ENCODE peak calls at places on chromosomes 7 and 10, in seven cellular contexts. M is neuronal stem cell, P is IMR-90, C is H1, Q is mesenchymal stem cell, H is H9, U is trophoblast cell. V is an unnamed sample.

GRCh38 chr7:74380720-74381119 is 73.0 kb upstream of the GTF2IRD1 start:
- DNase-seq in U (peak; percentile 48), C (no peak), P (no peak), M (no peak), H (no peak), Q (no peak), V (peak; percentile 63)

GRCh38 chr7:32427769-32428291 is 62.4 kb downstream of the LSM5 start:
- DNase-seq in C (peak; percentile 87), P (peak; percentile 75), Q (peak; percentile 81), M (peak; percentile 93), H (peak; percentile 93), U (peak; percentile 96), V (peak; percentile 96)

GRCh38 chr10:79299397-79300370 is 47.6 kb upstream of the PPIF start:
- DNase-seq in H (no peak), U (peak; percentile 76), C (no peak), M (no peak), Q (peak; percentile 88), P (peak; percentile 90), V (peak; percentile 10)

GRCh38 chr10:47357131-47357582 is 9.0 kb downstream of the RBP3 start:
- DNase-seq in M (no peak), P (no peak), C (no peak), H (no peak), Q (no peak), U (no peak), V (no peak)

GRCh38 chr7:111987115-111987826 is 218.9 kb downstream of the DOCK4 start:
- DNase-seq in M (no peak), P (peak; percentile 71), Q (no peak), H (no peak), U (peak; percentile 29), C (no peak), V (peak; percentile 47)

GRCh38 chr7:13880789-13881188 is 108.7 kb downstream of the ETV1 start:
- DNase-seq in P (peak; percentile 91), H (no peak), U (no peak), C (no peak), M (no peak), Q (no peak), V (no peak)

GRCh38 chr10:34739915-34740314 is 75.2 kb downstream of the PARD3 start:
- DNase-seq in U (peak; percentile 35), Q (peak; percentile 87), H (peak; percentile 92), M (peak; percentile 76), C (peak; percentile 58), P (peak; percentile 91), V (peak; percentile 95)

GRCh38 chr10:79328147-79328701 is 19.0 kb upstream of the PPIF start:
- DNase-seq in M (no peak), C (no peak), Q (no peak), H (no peak), P (no peak), U (no peak), V (no peak)

GRCh38 chr7:131889572-131890150 is 333.2 kb upstream of the PODXL start:
- DNase-seq in C (no peak), Q (no peak), U (no peak), H (no peak), M (no peak), P (no peak), V (no peak)

GRCh38 chr10:27525819-27526218 is 21.7 kb downstream of the RAB18 start:
- DNase-seq in Q (peak; percentile 65), U (peak; percentile 31), M (no peak), C (no peak), P (peak; percentile 47), H (no peak), V (no peak)

GRCh38 chr7:43905209-43905946 is 1.0 kb downstream of the URGCP start:
- DNase-seq in M (no peak), P (no peak), Q (peak; percentile 20), H (peak; percentile 72), C (no peak), U (peak; percentile 78), V (peak; percentile 56)

GRCh38 chr7:1829111-1829510 is 159.0 kb downstream of the ELFN1 start:
- DNase-seq in M (no peak), Q (no peak), H (no peak), U (no peak), P (no peak), C (no peak), V (no peak)

GRCh38 chr7:24911213-24911603 is 68.8 kb downstream of the OSBPL3 start:
- DNase-seq in H (no peak), C (no peak), Q (no peak), U (no peak), P (no peak), M (no peak), V (no peak)

GRCh38 chr7:55065079-55065478 is 46.3 kb downstream of the EGFR start:
- DNase-seq in P (peak; percentile 99), M (no peak), Q (peak; percentile 99), H (no peak), U (peak; percentile 73), C (no peak), V (peak; percentile 63)

GRCh38 chr7:85023066-85023687 is 163.7 kb downstream of the SEMA3D start:
- DNase-seq in Q (peak; percentile 61), P (peak; percentile 58), C (no peak), H (no peak), M (peak; percentile 53), U (peak; percentile 85), V (peak; percentile 48)

GRCh38 chr10:97764519-97764931 is 7.3 kb downstream of the SFRP5 start:
- DNase-seq in M (no peak), C (no peak), H (no peak), Q (no peak), P (no peak), U (no peak), V (no peak)

GRCh38 chr10:95655571-95656290 is 780 bp downstream of the ALDH18A1 start:
- DNase-seq in P (peak; percentile 50), M (peak; percentile 20), C (no peak), H (no peak), U (peak; percentile 52), Q (peak; percentile 66), V (peak; percentile 41)

GRCh38 chr10:133441780-133442179 is 12.0 kb upstream of the SCART1 start:
- DNase-seq in U (no peak), H (no peak), P (no peak), M (no peak), C (no peak), Q (no peak), V (no peak)

GRCh38 chr7:133873187-133873586 is 254.0 kb upstream of the LRGUK start:
- DNase-seq in C (no peak), P (no peak), H (no peak), Q (no peak), U (no peak), M (no peak), V (no peak)

GRCh38 chr10:118272090-118272775 is 69.9 kb downstream of the FAM204A start:
- DNase-seq in Q (peak; percentile 73), U (no peak), H (no peak), C (no peak), M (no peak), P (peak; percentile 43), V (no peak)

GRCh38 chr10:102407641-102407943 is 11.0 kb downstream of the PSD start:
- DNase-seq in Q (no peak), H (no peak), P (no peak), M (no peak), U (no peak), C (no peak), V (no peak)

GRCh38 chr10:50576245-50576815 is 47.4 kb downstream of the SGMS1 start:
- DNase-seq in C (no peak), H (no peak), U (no peak), M (no peak), P (peak; percentile 49), Q (no peak), V (no peak)

GRCh38 chr7:18216270-18216669 is 188.6 kb upstream of the PRPS1L1 start:
- DNase-seq in C (no peak), M (no peak), P (no peak), U (no peak), Q (no peak), H (no peak), V (no peak)

GRCh38 chr7:18212308-18212707 is 184.7 kb upstream of the PRPS1L1 start:
- DNase-seq in C (no peak), P (no peak), Q (no peak), H (no peak), M (no peak), U (no peak), V (no peak)

GRCh38 chr7:18210788-18211187 is 183.1 kb upstream of the PRPS1L1 start:
- DNase-seq in Q (no peak), H (no peak), M (no peak), C (no peak), U (no peak), P (no peak), V (no peak)

GRCh38 chr7:18210382-18210781 is 182.7 kb upstream of the PRPS1L1 start:
- DNase-seq in H (no peak), P (no peak), C (no peak), U (no peak), M (no peak), Q (no peak), V (no peak)

DNA sequence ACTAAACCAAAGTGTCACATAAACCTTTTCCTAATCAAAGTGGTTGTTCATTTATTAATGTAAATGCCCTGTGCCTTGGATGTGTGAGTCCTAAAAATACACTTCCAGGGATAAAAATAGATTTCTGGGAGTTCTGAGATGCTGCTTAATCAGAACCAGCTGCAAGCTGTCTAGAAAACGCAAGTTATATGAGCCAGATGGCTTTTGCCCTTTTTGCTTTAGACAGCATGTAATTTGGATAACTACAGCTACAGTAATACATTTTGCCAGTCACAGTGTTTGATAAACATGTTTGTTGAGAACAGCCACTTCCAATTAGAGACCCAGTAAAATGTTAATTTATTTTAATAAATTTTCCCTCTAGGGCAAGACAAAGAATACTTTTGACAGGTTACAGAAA is 185.1 kb upstream of the PRPS1L1 start:
- DNase-seq in M (no peak), H (no peak), U (no peak), C (no peak), Q (peak; percentile 51), P (peak; percentile 30), V (no peak)
- H3K4me2 ChIP-seq in M (no peak overlapping the region), H (no peak overlapping the region), U (no peak overlapping the region), C (no peak overlapping the region), Q (no peak overlapping the region), P (no peak overlapping the region), V (no peak overlapping the region)

GRCh38 chr7:80724249-80724871 is 85.9 kb downstream of the CD36 start:
- DNase-seq in C (no peak), P (peak; percentile 89), M (no peak), H (no peak), U (peak; percentile 26), Q (peak; percentile 78), V (peak; percentile 65)
- H3K23ac ChIP-seq in C (no peak overlapping the region), P (peak overlapping the region; percentile 96), M (no peak overlapping the region), H (no peak overlapping the region), U (no peak overlapping the region), Q (no peak overlapping the region), V (no peak overlapping the region)

GRCh38 chr10:119702482-119703041 is 23.3 kb upstream of the INPP5F start:
- DNase-seq in Q (no peak), U (no peak), P (no peak), H (no peak), C (no peak), M (no peak), V (no peak)
- H3K4me2 ChIP-seq in Q (no peak overlapping the region), U (no peak overlapping the region), P (no peak overlapping the region), H (no peak overlapping the region), C (peak overlapping the region; percentile 19), M (no peak overlapping the region), V (no peak overlapping the region)

GRCh38 chr10:20399789-20400188 is 497.3 kb downstream of the NEBL start:
- DNase-seq in Q (no peak), M (no peak), C (no peak), H (no peak), P (no peak), U (no peak), V (no peak)
- H3K23ac ChIP-seq in Q (no peak overlapping the region), M (no peak overlapping the region), C (no peak overlapping the region), H (no peak overlapping the region), P (no peak overlapping the region), U (no peak overlapping the region), V (no peak overlapping the region)

GRCh38 chr7:71521506-71521905 is 389.6 kb downstream of the GALNT17 start:
- DNase-seq in M (no peak), C (no peak), Q (no peak), H (no peak), U (no peak), P (no peak), V (no peak)
- H3K4me2 ChIP-seq in M (no peak overlapping the region), C (no peak overlapping the region), Q (no peak overlapping the region), H (no peak overlapping the region), U (no peak overlapping the region), P (no peak overlapping the region), V (no peak overlapping the region)